ENCODE peak calls at places on chromosome 1, in six cellular contexts. One of them, this sample, is unnamed.

GRCh38 chr1:212271823-212272498 is 13.2 kb upstream of the PPP2R5A start:
- DNase-seq in fibroblast of the conjunctiva: no peak
- DNase-seq in cardiac fibroblast: no peak
- DNase-seq in CD8-positive, alpha-beta T cell: no peak
- DNase-seq in AG08396: no peak
- DNase-seq in pancreas: no peak
- DNase-seq in this sample: no peak

GRCh38 chr1:150579110-150579954 is at the start of gene MCL1:
- DNase-seq in fibroblast of the conjunctiva: peak
- DNase-seq in AG08396: peak
- DNase-seq in pancreas: peak
- DNase-seq in CD8-positive, alpha-beta T cell: peak
- DNase-seq in cardiac fibroblast: peak
- DNase-seq in this sample: peak

GRCh38 chr1:159188375-159188788 is 16.3 kb upstream of the ACKR1 start:
- DNase-seq in cardiac fibroblast: peak
- DNase-seq in CD8-positive, alpha-beta T cell: no peak
- DNase-seq in fibroblast of the conjunctiva: no peak
- DNase-seq in pancreas: peak
- DNase-seq in AG08396: peak
- DNase-seq in this sample: peak

GRCh38 chr1:224539971-224540370 is 76.1 kb upstream of the CNIH3 start:
- DNase-seq in cardiac fibroblast: no peak
- DNase-seq in fibroblast of the conjunctiva: no peak
- DNase-seq in CD8-positive, alpha-beta T cell: no peak
- DNase-seq in AG08396: no peak
- DNase-seq in pancreas: no peak
- DNase-seq in this sample: peak

GRCh38 chr1:201422026-201422425 is 496 bp upstream of the TNNI1 start:
- DNase-seq in cardiac fibroblast: no peak
- DNase-seq in CD8-positive, alpha-beta T cell: no peak
- DNase-seq in AG08396: no peak
- DNase-seq in pancreas: no peak
- DNase-seq in fibroblast of the conjunctiva: no peak
- DNase-seq in this sample: no peak

GRCh38 chr1:231517076-231517475 is 11.4 kb upstream of the TSNAX start:
- DNase-seq in AG08396: no peak
- DNase-seq in cardiac fibroblast: no peak
- DNase-seq in CD8-positive, alpha-beta T cell: no peak
- DNase-seq in fibroblast of the conjunctiva: no peak
- DNase-seq in pancreas: no peak
- DNase-seq in this sample: peak

GRCh38 chr1:238675241-238675640 is 711.1 kb upstream of the CHRM3 start:
- DNase-seq in fibroblast of the conjunctiva: no peak
- DNase-seq in AG08396: no peak
- DNase-seq in cardiac fibroblast: no peak
- DNase-seq in pancreas: no peak
- DNase-seq in CD8-positive, alpha-beta T cell: no peak
- DNase-seq in this sample: no peak

GRCh38 chr1:37691497-37692077 is 729 bp upstream of the CDCA8 start:
- DNase-seq in fibroblast of the conjunctiva: no peak
- DNase-seq in cardiac fibroblast: peak
- DNase-seq in AG08396: peak
- DNase-seq in CD8-positive, alpha-beta T cell: peak
- DNase-seq in pancreas: peak
- DNase-seq in this sample: peak

GRCh38 chr1:117671781-117672501 is 66.1 kb downstream of the TENT5C start:
- DNase-seq in fibroblast of the conjunctiva: no peak
- DNase-seq in AG08396: no peak
- DNase-seq in cardiac fibroblast: peak
- DNase-seq in CD8-positive, alpha-beta T cell: no peak
- DNase-seq in pancreas: peak
- DNase-seq in this sample: peak

GRCh38 chr1:234961468-234962339 is 166.9 kb downstream of the TOMM20 start:
- DNase-seq in fibroblast of the conjunctiva: peak
- DNase-seq in CD8-positive, alpha-beta T cell: no peak
- DNase-seq in cardiac fibroblast: peak
- DNase-seq in AG08396: peak
- DNase-seq in pancreas: no peak
- DNase-seq in this sample: peak

GRCh38 chr1:245462161-245462560 is 307.4 kb downstream of the KIF26B start:
- DNase-seq in CD8-positive, alpha-beta T cell: no peak
- DNase-seq in AG08396: no peak
- DNase-seq in pancreas: no peak
- DNase-seq in fibroblast of the conjunctiva: no peak
- DNase-seq in cardiac fibroblast: no peak
- DNase-seq in this sample: no peak

GRCh38 chr1:156479093-156480014 is 21.2 kb downstream of the MEF2D start:
- DNase-seq in pancreas: no peak
- DNase-seq in cardiac fibroblast: no peak
- DNase-seq in CD8-positive, alpha-beta T cell: no peak
- DNase-seq in fibroblast of the conjunctiva: no peak
- DNase-seq in AG08396: no peak
- DNase-seq in this sample: no peak

GRCh38 chr1:193462629-193463320 is 276.4 kb upstream of the B3GALT2 start:
- DNase-seq in cardiac fibroblast: peak
- DNase-seq in CD8-positive, alpha-beta T cell: no peak
- DNase-seq in pancreas: no peak
- DNase-seq in fibroblast of the conjunctiva: no peak
- DNase-seq in AG08396: no peak
- DNase-seq in this sample: peak